ENCODE peak calls at places on chromosome 12, in five cellular contexts. F, T, Y, I and J are unnamed samples.

GRCh38 chr12:6294533-6295186 is 15.8 kb upstream of the PLEKHG6 start:
- DNase-seq in F (no peak), T (no peak), Y (no peak), I (no peak), J (no peak)

GRCh38 chr12:125193798-125194562 is 128.7 kb downstream of the AACS start:
- DNase-seq in F (no peak), T (no peak), Y (no peak), I (no peak), J (no peak)

GRCh38 chr12:88562151-88562550 is 18.1 kb downstream of the KITLG start:
- DNase-seq in F (no peak), T (no peak), Y (no peak), I (no peak), J (no peak)

GRCh38 chr12:68769941-68770340 is 24.0 kb downstream of the SLC35E3 start:
- DNase-seq in F (no peak), T (no peak), Y (no peak), I (no peak), J (no peak)

GRCh38 chr12:11497995-11498394 is 102.6 kb upstream of the PRB2 start:
- DNase-seq in F (no peak), T (no peak), Y (no peak), I (no peak), J (no peak)

GRCh38 chr12:12336049-12336411 is 14.0 kb downstream of the MANSC1 start:
- DNase-seq in F (no peak), T (no peak), Y (no peak), I (no peak), J (no peak)

GRCh38 chr12:112194601-112195247 is 69.4 kb downstream of the TRAFD1 start:
- DNase-seq in F (no peak), T (no peak), Y (no peak), I (no peak), J (no peak)

GRCh38 chr12:113519464-113520191 is 48.0 kb upstream of the LHX5 start:
- DNase-seq in F (no peak), T (no peak), Y (no peak), I (no peak), J (no peak)

GRCh38 chr12:106415134-106415533 is 57.6 kb downstream of the POLR3B start:
- DNase-seq in F (no peak), T (no peak), Y (no peak), I (no peak), J (peak)

GRCh38 chr12:2959194-2959507 is at the start of gene TEAD4:
- DNase-seq in F (no peak), T (no peak), Y (peak), I (no peak), J (peak)

GRCh38 chr12:46901464-46902205 is 75.8 kb upstream of the SLC38A4 start:
- DNase-seq in F (no peak), T (no peak), Y (no peak), I (no peak), J (no peak)

GRCh38 chr12:91222746-91223145 is 40.1 kb upstream of the DCN start:
- DNase-seq in F (no peak), T (no peak), Y (no peak), I (no peak), J (no peak)

GRCh38 chr12:83432176-83432719 is 745.5 kb downstream of the TMTC2 start:
- DNase-seq in F (no peak), T (no peak), Y (no peak), I (no peak), J (no peak)